ENCODE peak calls at places on chromosomes 13 and 19, in four cellular contexts. A is NCI-H345; K is activated naive CD4-positive, alpha-beta T cell; D is right cardiac atrium. H is an unnamed sample.

GRCh38 chr19:57613941-57614743 is at the start of gene ZNF134:
- DNase-seq in A (peak), K (peak), D (peak), H (peak)

GRCh38 chr13:64529874-64530485 is 2700.2 kb downstream of the PCDH9 start:
- DNase-seq in A (no peak), K (no peak), D (no peak), H (no peak)

GRCh38 chr19:27966390-27966816 is 1246.5 kb downstream of the UQCRFS1 start:
- DNase-seq in A (peak), K (no peak), D (no peak), H (no peak)

GRCh38 chr13:29159871-29160270 is 339.7 kb downstream of the MTUS2 start:
- DNase-seq in A (no peak), K (no peak), D (no peak), H (no peak)

GRCh38 chr19:38690146-38690545 is 42.7 kb downstream of the ACTN4 start:
- DNase-seq in A (no peak), K (no peak), D (peak), H (no peak)

GRCh38 chr19:42360787-42361544 is 29.1 kb downstream of the CNFN start:
- DNase-seq in A (no peak), K (no peak), D (no peak), H (no peak)

GRCh38 chr13:102567857-102568256 is 28.9 kb upstream of the TPP2 start:
- DNase-seq in A (no peak), K (no peak), D (no peak), H (no peak)

GRCh38 chr19:5961969-5962945 is 15.7 kb downstream of the RANBP3 start:
- DNase-seq in A (peak), K (no peak), D (peak), H (peak)

GRCh38 chr13:60286707-60287106 is 110.3 kb upstream of the TDRD3 start:
- DNase-seq in A (no peak), K (no peak), D (no peak), H (no peak)

GRCh38 chr13:34412295-34412694 is 529.8 kb upstream of the NBEA start:
- DNase-seq in A (no peak), K (no peak), D (no peak), H (no peak)

GRCh38 chr19:55352040-55352439 is 2.5 kb downstream of the COX6B2 start:
- DNase-seq in A (no peak), K (no peak), D (no peak), H (no peak)

GRCh38 chr13:49248433-49249002 is 793 bp downstream of the CDADC1 start:
- DNase-seq in A (peak), K (no peak), D (no peak), H (no peak)

GRCh38 chr13:30679483-30680330 is 55.6 kb upstream of the ALOX5AP start:
- DNase-seq in A (peak), K (no peak), D (no peak), H (no peak)

GRCh38 chr19:9847087-9847671 is 12.1 kb downstream of the PIN1 start:
- DNase-seq in A (no peak), K (peak), D (peak), H (no peak)

H was measured in activated T-helper 1 cell treated with anti-CD3 and anti-CD28 coated beads, Interleukin-2, amount 50 U/mL, for 16 hours.